ENCODE peak calls at places on chromosomes 6 and 20, in four cellular contexts. M is HepG2, F is H1, A is K562. K is an unnamed sample.

GRCh38 chr6:26295691-26296555 is 69.1 kb upstream of the BTN3A2 start:
- DNase-seq in A (peak), M (peak), F (no peak), K (peak)

GRCh38 chr6:28446818-28447511 is 3.7 kb upstream of the ZSCAN23 start:
- DNase-seq in F (peak), A (no peak), M (no peak), K (no peak)

GRCh38 chr6:170450946-170451761 is 102.0 kb downstream of the PSMB1 start:
- DNase-seq in F (no peak), M (no peak), A (no peak), K (no peak)

GRCh38 chr6:99611148-99611547 is 4.5 kb downstream of the PRDM13 start:
- DNase-seq in M (no peak), A (peak), F (no peak), K (no peak)

GRCh38 chr20:25576783-25577530 is 8.4 kb downstream of the NINL start:
- DNase-seq in M (no peak), F (no peak), A (no peak), K (no peak)

GRCh38 chr20:362271-363254 is 15.7 kb downstream of the NRSN2 start:
- DNase-seq in M (peak), F (no peak), A (peak), K (peak)

GRCh38 chr6:152695317-152696043 is 2.2 kb upstream of the MYCT1 start:
- DNase-seq in F (no peak), A (no peak), M (no peak), K (no peak)

GRCh38 chr20:11271920-11272594 is 598.3 kb upstream of the JAG1 start:
- DNase-seq in A (no peak), M (no peak), F (no peak), K (no peak)

GRCh38 chr6:69948479-69949114 is 82.2 kb downstream of the COL19A1 start:
- DNase-seq in M (no peak), A (no peak), F (no peak), K (no peak)

GRCh38 chr6:113758725-113759576 is 98.2 kb upstream of the MARCKS start:
- DNase-seq in M (no peak), F (no peak), A (no peak), K (no peak)

GRCh38 chr6:119501798-119502483 is 152.4 kb upstream of the MAN1A1 start:
- DNase-seq in M (no peak), A (no peak), F (no peak), K (no peak)

GRCh38 chr20:48754269-48754668 is 73.5 kb downstream of the PREX1 start:
- DNase-seq in A (no peak), M (no peak), F (no peak), K (no peak)

GRCh38 chr20:37542281-37542680 is 14.6 kb upstream of the BLCAP start:
- DNase-seq in F (no peak), A (no peak), M (peak), K (no peak)

GRCh38 chr6:162261598-162261997 is 466.0 kb downstream of the PRKN start:
- DNase-seq in M (no peak), F (no peak), A (no peak), K (no peak)

GRCh38 chr6:143337201-143337949 is 113.1 kb downstream of the ADAT2 start:
- DNase-seq in A (peak), M (peak), F (peak), K (peak)

GRCh38 chr6:105163186-105163585 is 16.6 kb downstream of the POPDC3 start:
- DNase-seq in M (no peak), F (no peak), A (no peak), K (no peak)

GRCh38 chr6:73511796-73512195 is 9.0 kb downstream of the EEF1A1 start:
- DNase-seq in M (no peak), A (no peak), F (peak), K (no peak)

GRCh38 chr20:19729672-19730071 is 28.4 kb upstream of the RIN2 start:
- DNase-seq in F (no peak), M (no peak), A (no peak), K (no peak)

GRCh38 chr6:21101694-21102093 is 491.9 kb upstream of the SOX4 start:
- DNase-seq in F (no peak), M (no peak), A (peak), K (no peak)

GRCh38 chr20:33499347-33499746 is 9.5 kb downstream of the CBFA2T2 start:
- DNase-seq in M (no peak), A (no peak), F (no peak), K (no peak)

GRCh38 chr6:98834060-98835031 is at the start of gene POU3F2:
- DNase-seq in F (peak), M (peak), A (peak), K (no peak)

GRCh38 chr20:48731581-48731980 is 96.2 kb downstream of the PREX1 start:
- DNase-seq in M (no peak), F (no peak), A (no peak), K (no peak)

GRCh38 chr20:61724376-61724775 is 341.3 kb downstream of the TAF4 start:
- DNase-seq in F (peak), A (peak), M (peak), K (no peak)

GRCh38 chr6:16362296-16362695 is 123.9 kb downstream of the GMPR start:
- DNase-seq in M (no peak), A (no peak), F (no peak), K (no peak)

GRCh38 chr6:149094156-149094555 is 223.4 kb upstream of the TAB2 start:
- DNase-seq in F (no peak), M (no peak), A (no peak), K (no peak)

DNA sequence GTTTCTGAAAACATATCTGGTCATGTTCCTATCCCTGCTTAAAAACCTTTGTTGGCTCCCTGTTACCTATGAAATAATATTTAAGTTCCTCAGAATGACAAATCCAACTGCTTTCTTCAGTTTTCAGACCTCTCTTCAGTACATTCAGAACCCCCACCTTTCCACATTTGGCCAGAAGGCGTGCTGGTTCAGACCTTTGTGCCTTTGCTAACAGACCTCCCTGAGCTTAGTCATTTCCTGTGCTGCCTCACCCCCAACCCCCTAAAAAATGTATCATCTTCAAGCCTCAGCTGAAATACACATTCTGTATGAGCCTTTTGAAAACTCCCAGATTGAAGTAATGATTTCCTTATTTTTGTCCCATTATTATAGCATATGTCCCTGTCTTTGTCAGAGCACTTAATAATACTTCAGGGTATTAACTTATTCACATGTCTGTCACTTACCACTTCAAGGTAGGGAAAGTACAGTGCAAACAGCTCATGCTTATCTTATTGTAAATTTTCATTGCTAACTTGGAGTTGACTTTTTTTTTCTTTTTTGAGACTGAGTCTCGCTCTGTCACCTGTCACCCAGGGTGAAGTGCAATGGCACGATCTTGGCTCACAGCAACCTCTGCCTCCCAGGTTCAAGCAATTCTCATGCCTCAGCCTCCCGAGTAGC is 19.7 kb downstream of the FAM217A start:
- DNase-seq in A (peak), F (no peak), M (peak), K (no peak)
- TF ChIP-seq FOSL1 in A (peak), F (no peak), M (peak), K (no peak)

GRCh38 chr20:13771853-13772453 is 12.8 kb downstream of the ESF1 start:
- DNase-seq in F (no peak), M (peak), A (no peak), K (no peak)
- TF ChIP-seq FOSL1 in F (no peak), M (no peak), A (no peak), K (no peak)

GRCh38 chr6:148082044-148082443 is 260.6 kb upstream of the SASH1 start:
- DNase-seq in M (no peak), F (no peak), A (no peak), K (no peak)

GRCh38 chr6:148080311-148080710 is 262.3 kb upstream of the SASH1 start:
- DNase-seq in A (no peak), F (no peak), M (no peak), K (no peak)

GRCh38 chr6:148086843-148087242 is 255.8 kb upstream of the SASH1 start:
- DNase-seq in A (no peak), M (no peak), F (no peak), K (no peak)

GRCh38 chr6:148085651-148086321 is 256.9 kb upstream of the SASH1 start:
- DNase-seq in A (no peak), M (no peak), F (no peak), K (no peak)

GRCh38 chr6:148082721-148083120 is 259.9 kb upstream of the SASH1 start:
- DNase-seq in A (no peak), F (no peak), M (no peak), K (no peak)
- TF ChIP-seq FOSL1 in A (no peak), F (no peak), M (no peak), K (no peak)

GRCh38 chr6:110518281-110518623 is 41.8 kb upstream of the SLC22A16 start:
- DNase-seq in M (peak), F (no peak), A (peak), K (no peak)
- TF ChIP-seq FOSL1 in M (no peak), F (no peak), A (no peak), K (no peak)

GRCh38 chr6:138512615-138513014 is 13.3 kb upstream of the NHSL1 start:
- DNase-seq in A (no peak), M (no peak), F (no peak), K (no peak)

GRCh38 chr6:138508676-138508988 is 9.3 kb upstream of the NHSL1 start:
- DNase-seq in F (no peak), M (no peak), A (no peak), K (no peak)

GRCh38 chr6:138504764-138505689 is 5.7 kb upstream of the NHSL1 start:
- DNase-seq in F (no peak), M (no peak), A (no peak), K (no peak)

GRCh38 chr6:138507977-138508675 is 8.8 kb upstream of the NHSL1 start:
- DNase-seq in F (no peak), A (no peak), M (peak), K (no peak)

DNA sequence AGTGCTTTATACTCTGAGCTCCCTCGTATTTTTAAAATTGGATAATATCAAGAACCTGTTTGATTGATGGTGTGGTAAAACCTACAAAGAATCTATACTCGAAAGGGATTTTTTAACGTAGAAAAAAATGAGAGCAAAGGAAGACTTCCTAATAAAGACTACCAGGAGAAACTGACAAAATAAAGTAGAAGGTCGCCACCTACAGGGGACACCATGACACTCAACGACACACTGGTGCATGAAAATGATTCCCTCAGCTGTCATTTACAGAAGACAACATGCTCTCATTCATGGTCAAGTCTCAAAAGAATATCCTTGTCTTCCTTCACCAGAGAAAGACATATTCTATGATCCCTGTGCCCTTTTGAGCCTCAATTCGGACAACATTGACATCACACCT is 10.1 kb upstream of the NHSL1 start:
- DNase-seq in M (peak), A (peak), F (no peak), K (peak)
- TF ChIP-seq FOSL1 in M (no peak), A (no peak), F (no peak), K (no peak)

GRCh38 chr6:137358273-137358672 is 135.9 kb downstream of the OLIG3 start:
- DNase-seq in M (peak), A (no peak), F (no peak), K (no peak)

GRCh38 chr6:137353842-137354397 is 134.7 kb upstream of the IFNGR1 start:
- DNase-seq in A (no peak), M (peak), F (no peak), K (no peak)

GRCh38 chr6:137361701-137362100 is 132.5 kb downstream of the OLIG3 start:
- DNase-seq in A (no peak), F (no peak), M (peak), K (no peak)

GRCh38 chr6:137357263-137357947 is 136.8 kb downstream of the OLIG3 start:
- DNase-seq in F (no peak), A (no peak), M (peak), K (no peak)

DNA sequence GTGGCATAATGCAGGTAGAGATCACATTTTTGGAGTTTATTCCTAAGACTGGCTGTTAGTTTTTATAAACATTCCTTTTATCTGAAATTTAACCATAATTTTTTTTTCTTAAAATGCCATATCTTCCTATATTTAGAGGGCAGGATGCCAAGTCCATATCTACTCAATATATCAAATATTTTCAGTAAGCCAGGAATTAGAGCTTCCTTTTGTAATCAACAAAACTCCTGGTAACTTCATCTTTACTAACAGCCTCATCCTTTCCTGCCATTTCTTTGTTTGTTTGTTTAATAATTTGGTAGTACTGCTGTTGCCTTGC is 136.3 kb downstream of the OLIG3 start:
- DNase-seq in F (no peak), A (no peak), M (no peak), K (no peak)
- TF ChIP-seq FOSL1 in F (no peak), A (no peak), M (no peak), K (no peak)

DNA sequence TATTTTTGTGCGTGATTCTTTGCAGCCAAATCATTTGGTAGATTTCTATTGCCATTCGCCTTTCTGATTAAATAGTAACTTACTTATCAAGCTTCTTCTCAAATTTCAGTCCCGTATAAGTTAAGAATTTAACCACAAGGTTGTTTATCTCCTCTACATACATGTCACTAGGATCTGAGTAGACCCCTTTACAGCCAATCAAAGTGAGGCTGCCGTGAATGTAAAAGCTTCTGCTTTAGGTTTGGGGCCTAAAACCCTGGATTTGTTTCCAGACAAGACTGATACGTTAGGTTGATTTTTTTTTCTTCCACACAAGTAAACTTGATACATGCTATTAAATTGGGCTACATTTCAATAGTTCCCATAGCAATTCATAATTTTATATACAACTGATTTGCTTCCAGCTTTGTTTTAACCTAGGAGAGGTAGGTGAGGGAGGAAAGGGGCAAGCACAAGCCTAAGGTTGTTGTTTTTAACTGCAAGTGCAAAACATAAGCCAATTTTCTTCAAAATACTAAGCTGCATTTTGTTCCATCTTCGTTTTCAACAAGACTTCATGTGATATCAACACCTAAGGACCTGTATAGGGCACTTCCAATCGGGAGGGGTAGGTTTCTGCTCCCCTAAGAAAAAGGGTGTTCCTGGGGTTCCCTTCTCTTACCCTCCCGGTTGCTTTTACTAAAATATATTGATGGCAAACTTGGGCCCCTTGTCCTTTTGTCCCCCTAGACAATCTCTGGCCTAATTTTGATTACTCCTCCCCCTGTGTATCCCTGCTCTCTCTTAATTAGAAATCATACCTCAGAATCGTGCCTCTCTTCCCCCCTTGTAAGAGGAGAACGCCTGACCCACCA is 1.7 kb downstream of the RANBP9 start:
- DNase-seq in F (no peak), M (peak), A (peak), K (no peak)
- TF ChIP-seq FOSL1 in F (no peak), M (no peak), A (no peak), K (no peak)

K was measured in HCT116.